ENCODE peak calls at places on chromosome 22, in five cellular contexts. O, M, S, F and W are unnamed samples.

GRCh38 chr22:48570912-48571311 is 1256.8 kb downstream of the BRD1 start:
- DNase-seq in O (no peak), M (no peak), S (no peak), F (no peak), W (no peak)

GRCh38 chr22:20414059-20414440 is 20.1 kb downstream of the ZNF74 start:
- DNase-seq in O (no peak), M (no peak), S (no peak), F (no peak), W (no peak)

GRCh38 chr22:45949921-45950320 is 27.0 kb downstream of the WNT7B start:
- DNase-seq in O (no peak), M (no peak), S (no peak), F (no peak), W (no peak)

GRCh38 chr22:22721681-22722309 is 77.4 kb downstream of the GGTLC2 start:
- DNase-seq in O (peak), M (no peak), S (peak), F (peak), W (no peak)

GRCh38 chr22:32416556-32417085 is 4.6 kb upstream of the RTCB start:
- DNase-seq in O (no peak), M (no peak), S (no peak), F (no peak), W (no peak)

GRCh38 chr22:36659762-36660509 is 43.6 kb downstream of the CACNG2 start:
- DNase-seq in O (peak), M (peak), S (peak), F (peak), W (peak)

GRCh38 chr22:36790648-36791047 is 14.7 kb upstream of the IFT27 start:
- DNase-seq in O (no peak), M (no peak), S (no peak), F (no peak), W (no peak)

GRCh38 chr22:32343929-32344328 is 13.7 kb upstream of the RFPL3 start:
- DNase-seq in O (no peak), M (no peak), S (no peak), F (no peak), W (no peak)

GRCh38 chr22:19522881-19523239 is 1.4 kb downstream of the CLDN5 start:
- DNase-seq in O (no peak), M (no peak), S (no peak), F (no peak), W (no peak)

GRCh38 chr22:37782340-37783168 is 25.2 kb upstream of the GCAT start:
- DNase-seq in O (peak), M (no peak), S (peak), F (no peak), W (no peak)

GRCh38 chr22:39135092-39135896 is 17.2 kb downstream of the CBX7 start:
- DNase-seq in O (peak), M (peak), S (peak), F (no peak), W (no peak)

GRCh38 chr22:48065852-48066251 is 1303.4 kb downstream of the TBC1D22A start:
- DNase-seq in O (no peak), M (no peak), S (no peak), F (no peak), W (no peak)

GRCh38 chr22:47351836-47352579 is 589.6 kb downstream of the TBC1D22A start:
- DNase-seq in O (no peak), M (no peak), S (no peak), F (no peak), W (no peak)

GRCh38 chr22:44574057-44574456 is 76.0 kb upstream of the RTL6 start:
- DNase-seq in O (peak), M (no peak), S (peak), F (peak), W (peak)

GRCh38 chr22:50192056-50192824 is 6.5 kb downstream of the TRABD start:
- DNase-seq in O (no peak), M (no peak), S (peak), F (no peak), W (no peak)

GRCh38 chr22:33324228-33324627 is 266.0 kb upstream of the SYN3 start:
- DNase-seq in O (no peak), M (no peak), S (no peak), F (no peak), W (no peak)

GRCh38 chr22:17218341-17218740 is 894 bp downstream of the ADA2 start:
- DNase-seq in O (no peak), M (no peak), S (no peak), F (no peak), W (no peak)

GRCh38 chr22:17217179-17217578 is 2.1 kb downstream of the ADA2 start:
- DNase-seq in O (no peak), M (no peak), S (no peak), F (no peak), W (no peak)

GRCh38 chr22:17214416-17215043 is 4.7 kb downstream of the ADA2 start:
- DNase-seq in O (no peak), M (no peak), S (no peak), F (no peak), W (no peak)

GRCh38 chr22:17213976-17214375 is 5.3 kb downstream of the ADA2 start:
- DNase-seq in O (peak), M (peak), S (peak), F (peak), W (no peak)
- TF ChIP-seq CTCF in O (peak), M (peak), S (peak), F (peak), W (peak)

DNA sequence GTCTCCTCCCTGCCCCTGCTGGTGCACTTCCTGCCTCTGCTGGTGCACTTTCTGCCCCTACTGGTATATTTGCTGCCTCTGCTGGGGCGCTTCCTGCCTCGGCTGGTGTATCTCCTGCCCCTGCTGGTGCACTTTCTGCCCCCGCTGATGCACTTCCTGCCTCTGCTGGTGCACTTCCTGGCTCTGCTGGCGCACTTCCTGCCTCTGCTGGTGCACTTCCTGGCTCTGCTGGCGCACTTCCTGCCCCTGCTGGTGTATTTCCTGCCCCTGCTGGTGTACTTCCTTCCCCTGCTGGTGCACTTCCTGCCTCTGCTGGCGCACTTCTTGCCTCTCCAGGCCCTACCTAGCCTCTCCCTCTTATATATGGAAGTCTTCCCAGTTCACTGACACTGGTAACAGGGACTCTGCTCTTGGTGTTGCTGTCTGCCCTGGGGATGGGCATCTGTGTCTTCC is 10.1 kb downstream of the MTFP1 start:
- DNase-seq in O (no peak), M (peak), S (no peak), F (no peak), W (no peak)
- TF ChIP-seq CTCF in O (no peak), M (no peak), S (no peak), F (no peak), W (no peak)

GRCh38 chr22:42132457-42132856 is 1.8 kb upstream of the CYP2D6 start:
- DNase-seq in O (no peak), M (no peak), S (no peak), F (no peak), W (no peak)
- TF ChIP-seq CTCF in O (no peak), M (no peak), S (no peak), F (no peak), W (no peak)

GRCh38 chr22:29109853-29110252 is 37.0 kb downstream of the KREMEN1 start:
- DNase-seq in O (peak), M (no peak), S (no peak), F (no peak), W (no peak)

GRCh38 chr22:29112680-29113079 is 39.8 kb downstream of the KREMEN1 start:
- DNase-seq in O (no peak), M (no peak), S (no peak), F (peak), W (no peak)

GRCh38 chr22:29110946-29111345 is 38.1 kb downstream of the KREMEN1 start:
- DNase-seq in O (no peak), M (no peak), S (no peak), F (no peak), W (no peak)

GRCh38 chr22:29113329-29113728 is 40.5 kb downstream of the KREMEN1 start:
- DNase-seq in O (no peak), M (no peak), S (peak), F (no peak), W (no peak)

DNA sequence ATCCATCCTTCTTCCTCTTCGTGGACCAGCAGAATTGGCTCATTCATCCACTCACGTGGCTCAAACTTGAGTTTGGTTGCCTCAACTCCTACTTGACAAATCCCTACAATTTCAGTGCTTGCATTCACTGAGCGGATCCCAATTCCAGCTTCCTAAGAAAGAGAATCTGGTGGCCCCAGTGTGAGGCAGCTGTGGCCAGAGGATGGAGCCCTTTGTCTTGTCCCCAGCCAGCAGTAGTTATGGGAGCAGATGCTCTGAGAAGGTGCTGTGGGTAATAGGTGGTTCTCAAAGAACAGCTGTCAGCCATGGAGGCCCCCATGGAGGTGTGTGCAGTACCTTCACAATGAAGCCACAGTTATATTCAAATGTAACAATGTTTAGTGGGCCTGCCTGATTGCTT is 39.3 kb downstream of the KREMEN1 start:
- DNase-seq in O (no peak), M (no peak), S (no peak), F (no peak), W (no peak)
- TF ChIP-seq CTCF in O (no peak), M (no peak), S (no peak), F (no peak), W (no peak)

GRCh38 chr22:24768537-24769374 is 5.8 kb downstream of the PIWIL3 start:
- DNase-seq in O (peak), M (peak), S (peak), F (peak), W (peak)
- TF ChIP-seq CTCF in O (peak), M (peak), S (peak), F (peak), W (peak)